ENCODE peak calls at places on chromosomes 12 and 14, in eight cellular contexts. One of them, this sample, is unnamed.

GRCh38 chr12:93772003-93772402 is 94.8 kb downstream of the CRADD start:
- DNase-seq in uterus: no peak
- DNase-seq in HL-60: no peak
- DNase-seq in stomach: no peak
- DNase-seq in body of pancreas: no peak
- DNase-seq in brain microvascular endothelial cell: no peak
- DNase-seq in lower lobe of right lung: no peak
- DNase-seq in HCT116: no peak
- DNase-seq in this sample: no peak

GRCh38 chr12:51631021-51631420 is 40.0 kb downstream of the SCN8A start:
- DNase-seq in uterus: no peak
- DNase-seq in HL-60: no peak
- DNase-seq in stomach: no peak
- DNase-seq in body of pancreas: no peak
- DNase-seq in brain microvascular endothelial cell: no peak
- DNase-seq in lower lobe of right lung: no peak
- DNase-seq in HCT116: no peak
- DNase-seq in this sample: no peak

GRCh38 chr12:61757831-61758505 is 502.2 kb upstream of the USP15 start:
- DNase-seq in uterus: no peak
- DNase-seq in HL-60: no peak
- DNase-seq in stomach: no peak
- DNase-seq in body of pancreas: no peak
- DNase-seq in brain microvascular endothelial cell: peak
- DNase-seq in lower lobe of right lung: no peak
- DNase-seq in HCT116: no peak
- DNase-seq in this sample: no peak

GRCh38 chr12:76317976-76318375 is 30.2 kb downstream of the BBS10 start:
- DNase-seq in uterus: no peak
- DNase-seq in HL-60: no peak
- DNase-seq in stomach: no peak
- DNase-seq in body of pancreas: no peak
- DNase-seq in brain microvascular endothelial cell: no peak
- DNase-seq in lower lobe of right lung: no peak
- DNase-seq in HCT116: no peak
- DNase-seq in this sample: no peak

GRCh38 chr12:101616027-101616494 is 21.3 kb downstream of the MYBPC1 start:
- DNase-seq in uterus: no peak
- DNase-seq in HL-60: peak
- DNase-seq in stomach: no peak
- DNase-seq in body of pancreas: no peak
- DNase-seq in brain microvascular endothelial cell: peak
- DNase-seq in lower lobe of right lung: no peak
- DNase-seq in HCT116: no peak
- DNase-seq in this sample: no peak

GRCh38 chr14:48936352-48936751 is 649.8 kb downstream of the RPS29 start:
- DNase-seq in uterus: no peak
- DNase-seq in HL-60: no peak
- DNase-seq in stomach: no peak
- DNase-seq in body of pancreas: no peak
- DNase-seq in brain microvascular endothelial cell: peak
- DNase-seq in lower lobe of right lung: no peak
- DNase-seq in HCT116: no peak
- DNase-seq in this sample: no peak

GRCh38 chr12:3533703-3534386 is 42.8 kb downstream of the PRMT8 start:
- DNase-seq in uterus: no peak
- DNase-seq in HL-60: no peak
- DNase-seq in stomach: peak
- DNase-seq in body of pancreas: peak
- DNase-seq in brain microvascular endothelial cell: peak
- DNase-seq in lower lobe of right lung: no peak
- DNase-seq in HCT116: no peak
- DNase-seq in this sample: no peak

GRCh38 chr12:30965613-30965985 is 39.1 kb downstream of the TSPAN11 start:
- DNase-seq in uterus: no peak
- DNase-seq in HL-60: no peak
- DNase-seq in stomach: peak
- DNase-seq in body of pancreas: peak
- DNase-seq in brain microvascular endothelial cell: no peak
- DNase-seq in lower lobe of right lung: no peak
- DNase-seq in HCT116: peak
- DNase-seq in this sample: no peak

GRCh38 chr12:92341333-92341691 is 195.7 kb upstream of the BTG1 start:
- DNase-seq in uterus: no peak
- DNase-seq in HL-60: no peak
- DNase-seq in stomach: no peak
- DNase-seq in body of pancreas: no peak
- DNase-seq in brain microvascular endothelial cell: no peak
- DNase-seq in lower lobe of right lung: no peak
- DNase-seq in HCT116: no peak
- DNase-seq in this sample: no peak

GRCh38 chr14:54769955-54770863 is 132.4 kb downstream of the GCH1 start:
- DNase-seq in uterus: no peak
- DNase-seq in HL-60: no peak
- DNase-seq in stomach: no peak
- DNase-seq in body of pancreas: no peak
- DNase-seq in brain microvascular endothelial cell: no peak
- DNase-seq in lower lobe of right lung: no peak
- DNase-seq in HCT116: no peak
- DNase-seq in this sample: no peak

GRCh38 chr14:99258884-99259283 is 13.1 kb downstream of the BCL11B start:
- DNase-seq in uterus: no peak
- DNase-seq in HL-60: no peak
- DNase-seq in stomach: no peak
- DNase-seq in body of pancreas: no peak
- DNase-seq in brain microvascular endothelial cell: no peak
- DNase-seq in lower lobe of right lung: no peak
- DNase-seq in HCT116: no peak
- DNase-seq in this sample: no peak

GRCh38 chr12:68899251-68899771 is 33.7 kb downstream of the CPM start:
- DNase-seq in uterus: no peak
- DNase-seq in HL-60: no peak
- DNase-seq in stomach: peak
- DNase-seq in body of pancreas: peak
- DNase-seq in brain microvascular endothelial cell: peak
- DNase-seq in lower lobe of right lung: peak
- DNase-seq in HCT116: peak
- DNase-seq in this sample: no peak

GRCh38 chr14:71244341-71244740 is 337.1 kb downstream of the PCNX1 start:
- DNase-seq in uterus: no peak
- DNase-seq in HL-60: no peak
- DNase-seq in stomach: no peak
- DNase-seq in body of pancreas: no peak
- DNase-seq in brain microvascular endothelial cell: no peak
- DNase-seq in lower lobe of right lung: no peak
- DNase-seq in HCT116: no peak
- DNase-seq in this sample: no peak

GRCh38 chr12:109393437-109394345 is 46.0 kb downstream of the MYO1H start:
- DNase-seq in uterus: peak
- DNase-seq in HL-60: peak
- DNase-seq in stomach: peak
- DNase-seq in body of pancreas: peak
- DNase-seq in brain microvascular endothelial cell: peak
- DNase-seq in lower lobe of right lung: no peak
- DNase-seq in HCT116: peak
- DNase-seq in this sample: no peak

GRCh38 chr12:97308576-97309198 is 153.9 kb upstream of the RMST start:
- DNase-seq in uterus: no peak
- DNase-seq in HL-60: peak
- DNase-seq in stomach: no peak
- DNase-seq in body of pancreas: no peak
- DNase-seq in brain microvascular endothelial cell: peak
- DNase-seq in lower lobe of right lung: no peak
- DNase-seq in HCT116: peak
- DNase-seq in this sample: no peak

GRCh38 chr12:43945983-43946382 is 110.1 kb downstream of the TMEM117 start:
- DNase-seq in uterus: no peak
- DNase-seq in HL-60: no peak
- DNase-seq in stomach: no peak
- DNase-seq in body of pancreas: no peak
- DNase-seq in brain microvascular endothelial cell: no peak
- DNase-seq in lower lobe of right lung: no peak
- DNase-seq in HCT116: no peak
- DNase-seq in this sample: no peak

GRCh38 chr12:76199808-76200207 is 115.3 kb upstream of the NAP1L1 start:
- DNase-seq in uterus: no peak
- DNase-seq in HL-60: no peak
- DNase-seq in stomach: no peak
- DNase-seq in body of pancreas: peak
- DNase-seq in brain microvascular endothelial cell: peak
- DNase-seq in lower lobe of right lung: no peak
- DNase-seq in HCT116: no peak
- DNase-seq in this sample: no peak

GRCh38 chr14:32513571-32514009 is 184.5 kb downstream of the AKAP6 start:
- DNase-seq in uterus: no peak
- DNase-seq in HL-60: no peak
- DNase-seq in stomach: no peak
- DNase-seq in body of pancreas: no peak
- DNase-seq in brain microvascular endothelial cell: no peak
- DNase-seq in lower lobe of right lung: no peak
- DNase-seq in HCT116: no peak
- DNase-seq in this sample: no peak

DNA sequence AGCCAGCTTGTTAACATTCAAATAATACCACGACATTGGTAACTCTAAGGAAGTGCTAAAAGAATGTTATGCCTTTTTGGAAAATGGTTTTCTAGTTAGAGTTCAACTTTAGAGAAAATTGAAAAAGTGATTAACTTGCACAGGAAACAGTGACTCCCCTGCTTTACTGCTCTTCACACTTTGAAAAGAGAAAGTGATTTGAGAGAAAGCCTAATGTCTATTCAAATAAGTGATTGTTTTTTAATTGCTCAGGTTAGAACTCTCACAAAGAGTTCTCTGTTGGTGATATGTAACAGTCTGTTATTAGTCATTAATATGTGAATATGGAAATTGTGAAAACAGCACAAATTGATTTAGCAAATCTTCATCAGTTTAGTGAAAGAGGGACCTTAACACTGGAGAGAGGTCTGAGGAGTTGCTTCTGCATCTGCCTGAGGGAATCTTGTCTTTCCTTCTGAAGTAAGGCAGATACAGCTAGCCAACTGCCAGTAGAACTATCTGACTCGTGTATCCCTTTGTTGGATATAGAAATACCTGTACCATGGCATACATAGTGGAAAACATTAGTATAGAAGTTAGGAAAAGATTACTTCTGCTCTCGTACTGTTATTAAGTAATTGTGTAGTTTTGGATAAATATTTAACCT is 25.5 kb downstream of the ATF7IP start:
- DNase-seq in uterus: no peak
- DNase-seq in HL-60: no peak
- DNase-seq in stomach: no peak
- DNase-seq in body of pancreas: no peak
- DNase-seq in brain microvascular endothelial cell: no peak
- DNase-seq in lower lobe of right lung: no peak
- DNase-seq in HCT116: no peak
- DNase-seq in this sample: no peak
- H3K4me3 ChIP-seq in uterus: no peak
- H3K4me3 ChIP-seq in HL-60: no peak
- H3K4me3 ChIP-seq in stomach: no peak
- H3K4me3 ChIP-seq in body of pancreas: no peak
- H3K4me3 ChIP-seq in brain microvascular endothelial cell: no peak
- H3K4me3 ChIP-seq in lower lobe of right lung: no peak
- H3K4me3 ChIP-seq in HCT116: no peak
- H3K4me3 ChIP-seq in this sample: peak

GRCh38 chr14:102930138-102930752 is 7.8 kb downstream of the AMN start:
- DNase-seq in uterus: no peak
- DNase-seq in HL-60: no peak
- DNase-seq in stomach: no peak
- DNase-seq in body of pancreas: peak
- DNase-seq in brain microvascular endothelial cell: no peak
- DNase-seq in lower lobe of right lung: peak
- DNase-seq in HCT116: no peak
- DNase-seq in this sample: no peak

GRCh38 chr14:102930753-102931579 is 8.5 kb downstream of the AMN start:
- DNase-seq in uterus: no peak
- DNase-seq in HL-60: peak
- DNase-seq in stomach: peak
- DNase-seq in body of pancreas: no peak
- DNase-seq in brain microvascular endothelial cell: peak
- DNase-seq in lower lobe of right lung: peak
- DNase-seq in HCT116: peak
- DNase-seq in this sample: no peak

GRCh38 chr14:102927878-102928411 is 5.5 kb downstream of the AMN start:
- DNase-seq in uterus: no peak
- DNase-seq in HL-60: no peak
- DNase-seq in stomach: no peak
- DNase-seq in body of pancreas: no peak
- DNase-seq in brain microvascular endothelial cell: no peak
- DNase-seq in lower lobe of right lung: peak
- DNase-seq in HCT116: no peak
- DNase-seq in this sample: no peak

GRCh38 chr14:102928412-102929348 is 6.2 kb downstream of the AMN start:
- DNase-seq in uterus: peak
- DNase-seq in HL-60: peak
- DNase-seq in stomach: peak
- DNase-seq in body of pancreas: peak
- DNase-seq in brain microvascular endothelial cell: no peak
- DNase-seq in lower lobe of right lung: peak
- DNase-seq in HCT116: peak
- DNase-seq in this sample: no peak

GRCh38 chr14:102929349-102930137 is 7.1 kb downstream of the AMN start:
- DNase-seq in uterus: no peak
- DNase-seq in HL-60: no peak
- DNase-seq in stomach: no peak
- DNase-seq in body of pancreas: no peak
- DNase-seq in brain microvascular endothelial cell: no peak
- DNase-seq in lower lobe of right lung: peak
- DNase-seq in HCT116: no peak
- DNase-seq in this sample: no peak
- H3K27ac ChIP-seq in uterus: no peak
- H3K27ac ChIP-seq in HL-60: no peak
- H3K27ac ChIP-seq in stomach: peak
- H3K27ac ChIP-seq in body of pancreas: no peak
- H3K27ac ChIP-seq in brain microvascular endothelial cell: no peak
- H3K27ac ChIP-seq in lower lobe of right lung: no peak
- H3K27ac ChIP-seq in HCT116: no peak
- H3K27ac ChIP-seq in this sample: no peak

GRCh38 chr12:54355104-54355815 is 9.0 kb downstream of the GPR84 start:
- DNase-seq in uterus: no peak
- DNase-seq in HL-60: no peak
- DNase-seq in stomach: no peak
- DNase-seq in body of pancreas: no peak
- DNase-seq in brain microvascular endothelial cell: no peak
- DNase-seq in lower lobe of right lung: no peak
- DNase-seq in HCT116: no peak
- DNase-seq in this sample: no peak
- TF ChIP-seq CTCF in uterus: no peak
- TF ChIP-seq CTCF in HL-60: no peak
- TF ChIP-seq CTCF in stomach: no peak
- TF ChIP-seq CTCF in body of pancreas: no peak
- TF ChIP-seq CTCF in brain microvascular endothelial cell: peak
- TF ChIP-seq CTCF in lower lobe of right lung: no peak
- TF ChIP-seq CTCF in HCT116: peak
- TF ChIP-seq CTCF in this sample: no peak

DNA sequence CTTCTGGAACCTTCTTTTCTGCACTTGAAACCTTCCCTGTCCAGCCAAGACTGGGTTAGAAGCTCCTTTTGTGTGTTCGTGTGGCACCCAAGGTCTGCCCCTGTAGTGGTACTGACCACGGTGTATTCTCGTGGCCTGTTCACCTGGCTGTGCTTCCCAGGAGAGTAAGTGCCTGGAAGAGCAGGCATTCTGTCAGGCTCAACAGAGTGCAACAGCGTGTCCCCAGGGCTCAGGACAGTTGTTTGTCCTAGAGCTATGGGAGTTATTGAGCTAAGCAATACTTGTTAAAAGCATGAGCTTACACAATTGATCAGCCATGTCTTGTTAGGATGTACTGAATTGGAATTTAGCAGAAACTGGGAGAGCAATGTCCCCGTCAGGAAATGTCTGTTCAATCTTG is 12.9 kb upstream of the SLC38A2 start:
- DNase-seq in uterus: no peak
- DNase-seq in HL-60: no peak
- DNase-seq in stomach: no peak
- DNase-seq in body of pancreas: no peak
- DNase-seq in brain microvascular endothelial cell: no peak
- DNase-seq in lower lobe of right lung: no peak
- DNase-seq in HCT116: no peak
- DNase-seq in this sample: no peak
- H3K4me3 ChIP-seq in uterus: no peak
- H3K4me3 ChIP-seq in HL-60: no peak
- H3K4me3 ChIP-seq in stomach: no peak
- H3K4me3 ChIP-seq in body of pancreas: no peak
- H3K4me3 ChIP-seq in brain microvascular endothelial cell: no peak
- H3K4me3 ChIP-seq in lower lobe of right lung: no peak
- H3K4me3 ChIP-seq in HCT116: no peak
- H3K4me3 ChIP-seq in this sample: no peak